ENCODE peak calls at places on chromosomes 16 and 17, in six cellular contexts. I, H, Z, T, L and B are unnamed samples.

GRCh38 chr17:7408341-7408740 is 696 bp downstream of the NLGN2 start:
- DNase-seq in I (no peak), H (no peak), Z (no peak), T (no peak), L (no peak), B (no peak)

GRCh38 chr16:35636831-35637230 is 2177.4 kb downstream of the TP53TG3F start:
- DNase-seq in I (no peak), H (no peak), Z (no peak), T (no peak), L (no peak), B (no peak)

GRCh38 chr17:17467021-17467420 is 9.8 kb upstream of the MED9 start:
- DNase-seq in I (no peak), H (no peak), Z (no peak), T (no peak), L (no peak), B (no peak)

GRCh38 chr16:81607006-81607405 is 162.4 kb downstream of the CMIP start:
- DNase-seq in I (no peak), H (no peak), Z (no peak), T (no peak), L (no peak), B (no peak)

GRCh38 chr17:61313515-61314326 is 85.9 kb upstream of the TBX2 start:
- DNase-seq in I (no peak), H (no peak), Z (no peak), T (no peak), L (no peak), B (no peak)

GRCh38 chr16:3797904-3798811 is 80.8 kb upstream of the TRAP1 start:
- DNase-seq in I (no peak), H (no peak), Z (no peak), T (no peak), L (no peak), B (no peak)

GRCh38 chr16:76287466-76287865 is 10.3 kb downstream of the CNTNAP4 start:
- DNase-seq in I (no peak), H (no peak), Z (no peak), T (no peak), L (no peak), B (no peak)

GRCh38 chr16:10906482-10906881 is 29.5 kb downstream of the CIITA start:
- DNase-seq in I (no peak), H (no peak), Z (no peak), T (no peak), L (no peak), B (no peak)

GRCh38 chr17:29645516-29646051 is 22.9 kb upstream of the CORO6 start:
- DNase-seq in I (no peak), H (no peak), Z (no peak), T (no peak), L (peak), B (no peak)

GRCh38 chr16:85415196-85415988 is 197.7 kb upstream of the GSE1 start:
- DNase-seq in I (no peak), H (no peak), Z (no peak), T (no peak), L (no peak), B (no peak)

GRCh38 chr17:47848198-47848513 is 2.8 kb downstream of the SP6 start:
- DNase-seq in I (no peak), H (no peak), Z (no peak), T (no peak), L (no peak), B (no peak)

GRCh38 chr17:63535640-63536039 is 12.5 kb downstream of the KCNH6 start:
- DNase-seq in I (no peak), H (no peak), Z (no peak), T (no peak), L (no peak), B (no peak)

GRCh38 chr16:86578499-86579267 is at the start of gene FOXL1:
- DNase-seq in I (no peak), H (no peak), Z (no peak), T (no peak), L (peak), B (no peak)

GRCh38 chr17:841313-841712 is 59.2 kb downstream of the MRM3 start:
- DNase-seq in I (no peak), H (no peak), Z (no peak), T (no peak), L (no peak), B (no peak)

GRCh38 chr16:27687605-27688004 is 137.7 kb downstream of the KATNIP start:
- DNase-seq in I (no peak), H (no peak), Z (no peak), T (no peak), L (no peak), B (no peak)

GRCh38 chr17:69909389-69909788 is 165.6 kb upstream of the KCNJ16 start:
- DNase-seq in I (no peak), H (no peak), Z (no peak), T (no peak), L (no peak), B (no peak)

GRCh38 chr17:65902831-65903549 is 288.9 kb downstream of the CEP112 start:
- DNase-seq in I (no peak), H (no peak), Z (no peak), T (no peak), L (no peak), B (no peak)

GRCh38 chr16:85204242-85205010 is 92.2 kb upstream of the CIBAR2 start:
- DNase-seq in I (no peak), H (no peak), Z (no peak), T (no peak), L (peak), B (no peak)

GRCh38 chr16:80518436-80518835 is 22.4 kb upstream of the DYNLRB2 start:
- DNase-seq in I (no peak), H (no peak), Z (no peak), T (no peak), L (no peak), B (no peak)

GRCh38 chr16:87007907-87008306 is 309.3 kb downstream of the C16orf95 start:
- DNase-seq in I (no peak), H (no peak), Z (no peak), T (no peak), L (no peak), B (no peak)

GRCh38 chr17:7313028-7313889 is 1.9 kb downstream of the GPS2 start:
- DNase-seq in I (no peak), H (no peak), Z (no peak), T (no peak), L (peak), B (no peak)

GRCh38 chr16:2483160-2483559 is 8.2 kb downstream of the TBC1D24 start:
- DNase-seq in I (no peak), H (no peak), Z (no peak), T (peak), L (no peak), B (peak)

GRCh38 chr16:50925758-50926357 is 184.0 kb downstream of the CYLD start:
- DNase-seq in I (no peak), H (no peak), Z (no peak), T (no peak), L (peak), B (no peak)

GRCh38 chr17:21452377-21453143 is 76.4 kb downstream of the KCNJ12 start:
- DNase-seq in I (peak), H (peak), Z (no peak), T (peak), L (peak), B (no peak)

GRCh38 chr16:27795992-27796614 is 246.2 kb downstream of the KATNIP start:
- DNase-seq in I (peak), H (peak), Z (no peak), T (no peak), L (peak), B (no peak)

GRCh38 chr16:87702325-87702811 is 63.4 kb downstream of the KLHDC4 start:
- DNase-seq in I (no peak), H (no peak), Z (no peak), T (no peak), L (no peak), B (no peak)

GRCh38 chr17:57861000-57861736 is 11.3 kb upstream of the MRPS23 start:
- DNase-seq in I (no peak), H (peak), Z (no peak), T (peak), L (no peak), B (no peak)

GRCh38 chr16:30777591-30778297 is 9.3 kb downstream of the ZNF629 start:
- DNase-seq in I (no peak), H (no peak), Z (no peak), T (no peak), L (no peak), B (no peak)

GRCh38 chr16:83517398-83517797 is 290.4 kb upstream of the HSBP1 start:
- DNase-seq in I (no peak), H (no peak), Z (no peak), T (no peak), L (no peak), B (no peak)